ENCODE peak calls at places on chromosome 13, in eight cellular contexts. D, W, Z, T, Y, O, E and P are unnamed samples.

GRCh38 chr13:87259479-87260083 is 411.6 kb upstream of the SLITRK5 start:
- DNase-seq in E (no peak), O (no peak), W (no peak), Z (no peak), D (no peak), T (no peak), Y (no peak), P (peak)

GRCh38 chr13:23941216-23941615 is 43.9 kb upstream of the C1QTNF9B start:
- DNase-seq in E (no peak), W (no peak), T (no peak), D (no peak), Y (no peak), O (no peak), Z (no peak), P (peak)

GRCh38 chr13:34762312-34762711 is 179.8 kb upstream of the NBEA start:
- DNase-seq in Y (no peak), Z (peak), W (no peak), D (no peak), T (no peak), O (no peak), E (no peak), P (no peak)

GRCh38 chr13:89784161-89784809 is 1563.2 kb upstream of the MIR17HG start:
- DNase-seq in E (peak), Z (no peak), W (no peak), T (no peak), O (no peak), D (no peak), Y (no peak), P (no peak)

GRCh38 chr13:107422421-107422820 is 792.9 kb downstream of the LIG4 start:
- DNase-seq in O (no peak), T (no peak), Y (no peak), Z (no peak), D (no peak), W (no peak), E (no peak), P (no peak)

GRCh38 chr13:41649659-41650058 is 192.3 kb downstream of the RGCC start:
- DNase-seq in O (no peak), E (no peak), T (no peak), Z (peak), Y (no peak), D (no peak), W (no peak), P (no peak)

GRCh38 chr13:93476175-93476574 is 249.6 kb downstream of the GPC6 start:
- DNase-seq in T (peak), D (no peak), W (no peak), Z (peak), O (no peak), E (no peak), Y (no peak), P (no peak)

GRCh38 chr13:69769637-69770036 is 338.0 kb upstream of the ATXN8OS start:
- DNase-seq in O (no peak), T (no peak), Y (no peak), Z (no peak), E (no peak), D (no peak), W (no peak), P (no peak)

GRCh38 chr13:113093580-113094409 is 11.8 kb upstream of the F7 start:
- DNase-seq in D (no peak), W (no peak), O (no peak), T (no peak), E (no peak), Z (no peak), Y (no peak), P (no peak)

GRCh38 chr13:36030670-36031331 is 100.4 kb downstream of the DCLK1 start:
- DNase-seq in Y (no peak), E (no peak), D (no peak), W (no peak), O (no peak), T (peak), Z (peak), P (no peak)

GRCh38 chr13:87893982-87894527 is 222.9 kb downstream of the SLITRK5 start:
- DNase-seq in O (no peak), D (no peak), E (no peak), Z (no peak), T (no peak), Y (no peak), W (no peak), P (no peak)

GRCh38 chr13:111382877-111383276 is 62.4 kb downstream of the TEX29 start:
- DNase-seq in E (no peak), W (no peak), T (no peak), O (no peak), Z (no peak), Y (no peak), D (no peak), P (no peak)

GRCh38 chr13:40442826-40443225 is 223.6 kb downstream of the FOXO1 start:
- DNase-seq in E (no peak), W (no peak), Y (no peak), D (no peak), Z (no peak), O (no peak), T (no peak), P (no peak)

GRCh38 chr13:28718538-28719226 is at the start of gene SLC46A3:
- DNase-seq in Y (peak), T (peak), O (peak), W (peak), E (peak), D (peak), Z (peak), P (peak)

GRCh38 chr13:44698076-44698475 is 121.9 kb upstream of the TSC22D1 start:
- DNase-seq in Y (no peak), E (no peak), T (no peak), Z (no peak), W (no peak), D (no peak), O (no peak), P (no peak)

GRCh38 chr13:48304132-48304876 is 753 bp downstream of the RB1 start:
- DNase-seq in D (no peak), Y (no peak), Z (peak), O (peak), T (peak), E (no peak), W (peak), P (peak)

GRCh38 chr13:86933676-86934075 is 737.5 kb upstream of the SLITRK5 start:
- DNase-seq in O (no peak), Y (no peak), E (no peak), D (no peak), T (no peak), Z (no peak), W (no peak), P (no peak)

GRCh38 chr13:27730191-27730590 is 62.1 kb upstream of the GSX1 start:
- DNase-seq in T (no peak), O (no peak), Z (no peak), W (no peak), Y (no peak), D (no peak), E (no peak), P (no peak)

GRCh38 chr13:20461481-20461859 is 64.2 kb downstream of the CRYL1 start:
- DNase-seq in T (peak), W (no peak), Z (peak), E (no peak), O (no peak), D (no peak), Y (no peak), P (no peak)

GRCh38 chr13:105598551-105598950 is 936.9 kb downstream of the EFNB2 start:
- DNase-seq in T (peak), Z (peak), Y (no peak), O (no peak), E (no peak), W (no peak), D (no peak), P (no peak)

GRCh38 chr13:44436589-44437337 is 63.1 kb downstream of the SERP2 start:
- DNase-seq in D (peak), Y (peak), E (no peak), O (peak), Z (peak), W (peak), T (peak), P (peak)

GRCh38 chr13:77386880-77387606 is 60.1 kb upstream of the MYCBP2 start:
- DNase-seq in T (peak), Z (peak), E (no peak), W (no peak), D (no peak), Y (no peak), O (no peak), P (no peak)

GRCh38 chr13:108609353-108609752 is 20.1 kb upstream of the MYO16 start:
- DNase-seq in W (no peak), E (no peak), D (no peak), T (no peak), Z (peak), O (no peak), Y (no peak), P (no peak)

GRCh38 chr13:34044660-34045080 is 226.7 kb downstream of the RFC3 start:
- DNase-seq in Z (peak), O (no peak), E (no peak), W (no peak), T (peak), Y (no peak), D (no peak), P (no peak)